ENCODE peak calls at places on chromosomes 1 and 21, in seven cellular contexts. E is ovary; I is nephron progenitor cell; C is stimulated activated CD8-positive, alpha-beta memory T cell treated with anti-CD3 and anti-CD28 coated beads, Interleukin-4, amount 100 ng/mL, for 24 hours; Q is astrocyte of the spinal cord; A is body of pancreas; M is T-helper 1 cell. Y is an unnamed sample.

GRCh38 chr1:158019177-158019868 is 25.9 kb downstream of the KIRREL1 start:
- DNase-seq in A (peak), E (peak), I (peak), Q (peak), M (no peak), C (no peak), Y (peak)

GRCh38 chr21:16046625-16047340 is 317.0 kb downstream of the USP25 start:
- DNase-seq in A (no peak), C (no peak), E (no peak), Q (peak), M (no peak), I (no peak), Y (no peak)

GRCh38 chr1:27521336-27522147 is 31.6 kb upstream of the WASF2 start:
- DNase-seq in M (peak), A (no peak), Q (no peak), I (no peak), E (no peak), C (peak), Y (no peak)

GRCh38 chr1:5973771-5974170 is 18.5 kb downstream of the NPHP4 start:
- DNase-seq in Q (peak), A (no peak), I (no peak), C (no peak), M (no peak), E (no peak), Y (no peak)

GRCh38 chr1:18091660-18092446 is 15.7 kb upstream of the IGSF21 start:
- DNase-seq in A (no peak), Q (peak), M (no peak), C (no peak), E (no peak), I (no peak), Y (no peak)

GRCh38 chr1:174021611-174022079 is 512 bp downstream of the RC3H1 start:
- DNase-seq in I (no peak), C (peak), A (peak), Q (peak), E (peak), M (peak), Y (peak)

GRCh38 chr1:176701151-176701866 is 238.3 kb downstream of the PAPPA2 start:
- DNase-seq in M (no peak), E (no peak), Q (no peak), C (no peak), A (no peak), I (no peak), Y (no peak)

GRCh38 chr21:45818276-45818903 is 163.2 kb upstream of the COL6A1 start:
- DNase-seq in I (no peak), Q (no peak), C (no peak), E (no peak), M (peak), A (no peak), Y (no peak)

GRCh38 chr1:27351541-27352107 is 9.8 kb downstream of the SYTL1 start:
- DNase-seq in M (no peak), Q (no peak), A (no peak), E (no peak), I (no peak), C (no peak), Y (no peak)

GRCh38 chr1:63523738-63524137 is 413 bp downstream of the EFCAB7 start:
- DNase-seq in A (no peak), Q (no peak), E (no peak), I (peak), C (no peak), M (no peak), Y (peak)

GRCh38 chr1:21257431-21258135 is 32.7 kb downstream of the ECE1 start:
- DNase-seq in C (no peak), M (no peak), E (no peak), Q (no peak), A (no peak), I (no peak), Y (no peak)

GRCh38 chr21:44458971-44459711 is 3.8 kb downstream of the LRRC3 start:
- DNase-seq in E (no peak), C (no peak), M (no peak), Q (no peak), A (no peak), I (no peak), Y (no peak)

GRCh38 chr1:89799495-89799894 is 21.3 kb upstream of the LRRC8D start:
- DNase-seq in A (no peak), I (no peak), Q (peak), C (no peak), E (no peak), M (no peak), Y (no peak)

GRCh38 chr1:75964760-75965408 is 32.7 kb upstream of the ASB17 start:
- DNase-seq in Q (no peak), C (no peak), E (no peak), A (no peak), I (no peak), M (no peak), Y (no peak)

GRCh38 chr21:24076179-24076578 is 1531.1 kb downstream of the MRPL39 start:
- DNase-seq in E (no peak), M (no peak), C (no peak), A (no peak), I (no peak), Q (peak), Y (no peak)

GRCh38 chr21:31236528-31236927 is 107.5 kb downstream of the TIAM1 start:
- DNase-seq in Q (peak), E (no peak), M (no peak), C (no peak), I (no peak), A (no peak), Y (no peak)

GRCh38 chr1:236179634-236180033 is 37.3 kb downstream of the GPR137B start:
- DNase-seq in C (no peak), M (no peak), Q (no peak), I (no peak), E (no peak), A (no peak), Y (no peak)

Y was measured in HEK293T.